ENCODE peak calls at places on chromosomes 13 and 19, in nine cellular contexts. One of them, this sample, is unnamed.

GRCh38 chr19:33248104-33248503 is 22.5 kb upstream of the SLC7A10 start:
- DNase-seq in NCI-H2171: no peak
- DNase-seq in adipocyte: no peak
- DNase-seq in GOT3: no peak
- DNase-seq in activated T-cell treated with anti-CD3 and anti-CD28 coated beads for 1 hour: no peak
- DNase-seq in NCI-H1092 treated with DMSO at 0.1 percent for 48 hours: no peak
- DNase-seq in cardiac septum: no peak
- DNase-seq in stimulated activated CD8-positive, alpha-beta memory T cell treated with anti-CD3 and anti-CD28 coated beads, Interleukin-12 subunit alpha, Interleukin-12 subunit beta, amount 100 ng/mL, for 1 hour: no peak
- DNase-seq in fibroblast of pulmonary artery: no peak
- DNase-seq in this sample: no peak

GRCh38 chr19:5001547-5002131 is 32.7 kb downstream of the KDM4B start:
- DNase-seq in adipocyte: peak
- DNase-seq in NCI-H1092 treated with DMSO at 0.1 percent for 48 hours: no peak
- DNase-seq in NCI-H2171: no peak
- DNase-seq in cardiac septum: no peak
- DNase-seq in stimulated activated CD8-positive, alpha-beta memory T cell treated with anti-CD3 and anti-CD28 coated beads, Interleukin-12 subunit alpha, Interleukin-12 subunit beta, amount 100 ng/mL, for 1 hour: peak
- DNase-seq in GOT3: no peak
- DNase-seq in fibroblast of pulmonary artery: peak
- DNase-seq in activated T-cell treated with anti-CD3 and anti-CD28 coated beads for 1 hour: peak
- DNase-seq in this sample: peak

GRCh38 chr19:47227347-47228167 is 3.4 kb downstream of the BBC3 start:
- DNase-seq in stimulated activated CD8-positive, alpha-beta memory T cell treated with anti-CD3 and anti-CD28 coated beads, Interleukin-12 subunit alpha, Interleukin-12 subunit beta, amount 100 ng/mL, for 1 hour: no peak
- DNase-seq in NCI-H2171: no peak
- DNase-seq in cardiac septum: peak
- DNase-seq in adipocyte: peak
- DNase-seq in GOT3: peak
- DNase-seq in NCI-H1092 treated with DMSO at 0.1 percent for 48 hours: no peak
- DNase-seq in fibroblast of pulmonary artery: peak
- DNase-seq in activated T-cell treated with anti-CD3 and anti-CD28 coated beads for 1 hour: no peak
- DNase-seq in this sample: peak

GRCh38 chr19:2015611-2015950 is at the start of gene BTBD2:
- DNase-seq in fibroblast of pulmonary artery: peak
- DNase-seq in activated T-cell treated with anti-CD3 and anti-CD28 coated beads for 1 hour: peak
- DNase-seq in NCI-H2171: peak
- DNase-seq in stimulated activated CD8-positive, alpha-beta memory T cell treated with anti-CD3 and anti-CD28 coated beads, Interleukin-12 subunit alpha, Interleukin-12 subunit beta, amount 100 ng/mL, for 1 hour: peak
- DNase-seq in NCI-H1092 treated with DMSO at 0.1 percent for 48 hours: peak
- DNase-seq in cardiac septum: no peak
- DNase-seq in adipocyte: peak
- DNase-seq in GOT3: no peak
- DNase-seq in this sample: peak

GRCh38 chr19:15815306-15815705 is at the start of gene OR10H1:
- DNase-seq in stimulated activated CD8-positive, alpha-beta memory T cell treated with anti-CD3 and anti-CD28 coated beads, Interleukin-12 subunit alpha, Interleukin-12 subunit beta, amount 100 ng/mL, for 1 hour: no peak
- DNase-seq in fibroblast of pulmonary artery: no peak
- DNase-seq in activated T-cell treated with anti-CD3 and anti-CD28 coated beads for 1 hour: no peak
- DNase-seq in cardiac septum: no peak
- DNase-seq in NCI-H1092 treated with DMSO at 0.1 percent for 48 hours: no peak
- DNase-seq in GOT3: no peak
- DNase-seq in adipocyte: no peak
- DNase-seq in NCI-H2171: no peak
- DNase-seq in this sample: no peak

GRCh38 chr13:107370036-107370785 is 802.3 kb upstream of the ARGLU1 start:
- DNase-seq in GOT3: no peak
- DNase-seq in adipocyte: peak
- DNase-seq in NCI-H2171: no peak
- DNase-seq in cardiac septum: no peak
- DNase-seq in fibroblast of pulmonary artery: peak
- DNase-seq in stimulated activated CD8-positive, alpha-beta memory T cell treated with anti-CD3 and anti-CD28 coated beads, Interleukin-12 subunit alpha, Interleukin-12 subunit beta, amount 100 ng/mL, for 1 hour: no peak
- DNase-seq in NCI-H1092 treated with DMSO at 0.1 percent for 48 hours: no peak
- DNase-seq in activated T-cell treated with anti-CD3 and anti-CD28 coated beads for 1 hour: no peak
- DNase-seq in this sample: peak

GRCh38 chr13:103386341-103386740 is 320.1 kb upstream of the SLC10A2 start:
- DNase-seq in NCI-H1092 treated with DMSO at 0.1 percent for 48 hours: no peak
- DNase-seq in NCI-H2171: no peak
- DNase-seq in adipocyte: peak
- DNase-seq in activated T-cell treated with anti-CD3 and anti-CD28 coated beads for 1 hour: no peak
- DNase-seq in GOT3: no peak
- DNase-seq in fibroblast of pulmonary artery: peak
- DNase-seq in cardiac septum: no peak
- DNase-seq in stimulated activated CD8-positive, alpha-beta memory T cell treated with anti-CD3 and anti-CD28 coated beads, Interleukin-12 subunit alpha, Interleukin-12 subunit beta, amount 100 ng/mL, for 1 hour: no peak
- DNase-seq in this sample: peak

GRCh38 chr19:28399187-28399586 is 813.8 kb downstream of the UQCRFS1 start:
- DNase-seq in adipocyte: no peak
- DNase-seq in GOT3: no peak
- DNase-seq in NCI-H1092 treated with DMSO at 0.1 percent for 48 hours: no peak
- DNase-seq in fibroblast of pulmonary artery: no peak
- DNase-seq in stimulated activated CD8-positive, alpha-beta memory T cell treated with anti-CD3 and anti-CD28 coated beads, Interleukin-12 subunit alpha, Interleukin-12 subunit beta, amount 100 ng/mL, for 1 hour: no peak
- DNase-seq in NCI-H2171: no peak
- DNase-seq in activated T-cell treated with anti-CD3 and anti-CD28 coated beads for 1 hour: no peak
- DNase-seq in cardiac septum: no peak
- DNase-seq in this sample: no peak

GRCh38 chr13:24671367-24672117 is 8.7 kb upstream of the ATP12A start:
- DNase-seq in NCI-H1092 treated with DMSO at 0.1 percent for 48 hours: peak
- DNase-seq in fibroblast of pulmonary artery: peak
- DNase-seq in adipocyte: peak
- DNase-seq in GOT3: peak
- DNase-seq in cardiac septum: no peak
- DNase-seq in activated T-cell treated with anti-CD3 and anti-CD28 coated beads for 1 hour: no peak
- DNase-seq in NCI-H2171: no peak
- DNase-seq in stimulated activated CD8-positive, alpha-beta memory T cell treated with anti-CD3 and anti-CD28 coated beads, Interleukin-12 subunit alpha, Interleukin-12 subunit beta, amount 100 ng/mL, for 1 hour: no peak
- DNase-seq in this sample: peak

GRCh38 chr13:113468461-113469147 is 15.3 kb upstream of the ADPRHL1 start:
- DNase-seq in activated T-cell treated with anti-CD3 and anti-CD28 coated beads for 1 hour: no peak
- DNase-seq in cardiac septum: no peak
- DNase-seq in NCI-H1092 treated with DMSO at 0.1 percent for 48 hours: no peak
- DNase-seq in NCI-H2171: no peak
- DNase-seq in GOT3: no peak
- DNase-seq in adipocyte: no peak
- DNase-seq in stimulated activated CD8-positive, alpha-beta memory T cell treated with anti-CD3 and anti-CD28 coated beads, Interleukin-12 subunit alpha, Interleukin-12 subunit beta, amount 100 ng/mL, for 1 hour: no peak
- DNase-seq in fibroblast of pulmonary artery: no peak
- DNase-seq in this sample: peak

GRCh38 chr19:50044922-50045321 is 19.1 kb downstream of the ZNF473 start:
- DNase-seq in activated T-cell treated with anti-CD3 and anti-CD28 coated beads for 1 hour: no peak
- DNase-seq in GOT3: no peak
- DNase-seq in NCI-H2171: no peak
- DNase-seq in cardiac septum: no peak
- DNase-seq in fibroblast of pulmonary artery: no peak
- DNase-seq in adipocyte: no peak
- DNase-seq in NCI-H1092 treated with DMSO at 0.1 percent for 48 hours: no peak
- DNase-seq in stimulated activated CD8-positive, alpha-beta memory T cell treated with anti-CD3 and anti-CD28 coated beads, Interleukin-12 subunit alpha, Interleukin-12 subunit beta, amount 100 ng/mL, for 1 hour: no peak
- DNase-seq in this sample: no peak

GRCh38 chr13:19910336-19911072 is 47.1 kb upstream of the ZMYM5 start:
- DNase-seq in NCI-H1092 treated with DMSO at 0.1 percent for 48 hours: no peak
- DNase-seq in NCI-H2171: no peak
- DNase-seq in fibroblast of pulmonary artery: peak
- DNase-seq in stimulated activated CD8-positive, alpha-beta memory T cell treated with anti-CD3 and anti-CD28 coated beads, Interleukin-12 subunit alpha, Interleukin-12 subunit beta, amount 100 ng/mL, for 1 hour: no peak
- DNase-seq in adipocyte: peak
- DNase-seq in activated T-cell treated with anti-CD3 and anti-CD28 coated beads for 1 hour: no peak
- DNase-seq in GOT3: no peak
- DNase-seq in cardiac septum: no peak
- DNase-seq in this sample: peak

GRCh38 chr19:6721773-6722172 is 1.3 kb upstream of the C3 start:
- DNase-seq in stimulated activated CD8-positive, alpha-beta memory T cell treated with anti-CD3 and anti-CD28 coated beads, Interleukin-12 subunit alpha, Interleukin-12 subunit beta, amount 100 ng/mL, for 1 hour: no peak
- DNase-seq in fibroblast of pulmonary artery: no peak
- DNase-seq in NCI-H1092 treated with DMSO at 0.1 percent for 48 hours: no peak
- DNase-seq in adipocyte: no peak
- DNase-seq in cardiac septum: no peak
- DNase-seq in activated T-cell treated with anti-CD3 and anti-CD28 coated beads for 1 hour: no peak
- DNase-seq in NCI-H2171: no peak
- DNase-seq in GOT3: no peak
- DNase-seq in this sample: no peak

GRCh38 chr19:43700368-43701015 is 15.4 kb upstream of the IRGC start:
- DNase-seq in activated T-cell treated with anti-CD3 and anti-CD28 coated beads for 1 hour: no peak
- DNase-seq in NCI-H2171: no peak
- DNase-seq in adipocyte: peak
- DNase-seq in NCI-H1092 treated with DMSO at 0.1 percent for 48 hours: no peak
- DNase-seq in fibroblast of pulmonary artery: peak
- DNase-seq in cardiac septum: no peak
- DNase-seq in stimulated activated CD8-positive, alpha-beta memory T cell treated with anti-CD3 and anti-CD28 coated beads, Interleukin-12 subunit alpha, Interleukin-12 subunit beta, amount 100 ng/mL, for 1 hour: no peak
- DNase-seq in GOT3: peak
- DNase-seq in this sample: peak

GRCh38 chr13:49098198-49098597 is 121.9 kb upstream of the MLNR start:
- DNase-seq in cardiac septum: no peak
- DNase-seq in NCI-H2171: no peak
- DNase-seq in stimulated activated CD8-positive, alpha-beta memory T cell treated with anti-CD3 and anti-CD28 coated beads, Interleukin-12 subunit alpha, Interleukin-12 subunit beta, amount 100 ng/mL, for 1 hour: no peak
- DNase-seq in fibroblast of pulmonary artery: peak
- DNase-seq in NCI-H1092 treated with DMSO at 0.1 percent for 48 hours: no peak
- DNase-seq in GOT3: no peak
- DNase-seq in adipocyte: peak
- DNase-seq in activated T-cell treated with anti-CD3 and anti-CD28 coated beads for 1 hour: no peak
- DNase-seq in this sample: peak

GRCh38 chr13:99434258-99434788 is 66.9 kb upstream of the TM9SF2 start:
- DNase-seq in activated T-cell treated with anti-CD3 and anti-CD28 coated beads for 1 hour: peak
- DNase-seq in cardiac septum: no peak
- DNase-seq in GOT3: no peak
- DNase-seq in stimulated activated CD8-positive, alpha-beta memory T cell treated with anti-CD3 and anti-CD28 coated beads, Interleukin-12 subunit alpha, Interleukin-12 subunit beta, amount 100 ng/mL, for 1 hour: peak
- DNase-seq in NCI-H1092 treated with DMSO at 0.1 percent for 48 hours: no peak
- DNase-seq in fibroblast of pulmonary artery: no peak
- DNase-seq in adipocyte: no peak
- DNase-seq in NCI-H2171: no peak
- DNase-seq in this sample: no peak

GRCh38 chr19:20422616-20423205 is 142.9 kb downstream of the ZNF737 start:
- DNase-seq in activated T-cell treated with anti-CD3 and anti-CD28 coated beads for 1 hour: no peak
- DNase-seq in cardiac septum: no peak
- DNase-seq in NCI-H1092 treated with DMSO at 0.1 percent for 48 hours: no peak
- DNase-seq in adipocyte: no peak
- DNase-seq in GOT3: no peak
- DNase-seq in fibroblast of pulmonary artery: peak
- DNase-seq in stimulated activated CD8-positive, alpha-beta memory T cell treated with anti-CD3 and anti-CD28 coated beads, Interleukin-12 subunit alpha, Interleukin-12 subunit beta, amount 100 ng/mL, for 1 hour: no peak
- DNase-seq in NCI-H2171: no peak
- DNase-seq in this sample: no peak

GRCh38 chr19:58558623-58559274 is 338 bp upstream of the UBE2M start:
- DNase-seq in NCI-H2171: no peak
- DNase-seq in NCI-H1092 treated with DMSO at 0.1 percent for 48 hours: no peak
- DNase-seq in fibroblast of pulmonary artery: peak
- DNase-seq in activated T-cell treated with anti-CD3 and anti-CD28 coated beads for 1 hour: peak
- DNase-seq in cardiac septum: peak
- DNase-seq in GOT3: no peak
- DNase-seq in stimulated activated CD8-positive, alpha-beta memory T cell treated with anti-CD3 and anti-CD28 coated beads, Interleukin-12 subunit alpha, Interleukin-12 subunit beta, amount 100 ng/mL, for 1 hour: peak
- DNase-seq in adipocyte: peak
- DNase-seq in this sample: peak

GRCh38 chr13:52348983-52349780 is 56.8 kb downstream of the THSD1 start:
- DNase-seq in NCI-H1092 treated with DMSO at 0.1 percent for 48 hours: no peak
- DNase-seq in fibroblast of pulmonary artery: peak
- DNase-seq in stimulated activated CD8-positive, alpha-beta memory T cell treated with anti-CD3 and anti-CD28 coated beads, Interleukin-12 subunit alpha, Interleukin-12 subunit beta, amount 100 ng/mL, for 1 hour: no peak
- DNase-seq in cardiac septum: no peak
- DNase-seq in adipocyte: peak
- DNase-seq in NCI-H2171: no peak
- DNase-seq in activated T-cell treated with anti-CD3 and anti-CD28 coated beads for 1 hour: no peak
- DNase-seq in GOT3: no peak
- DNase-seq in this sample: peak

GRCh38 chr19:55092423-55093318 is 17.0 kb downstream of the EPS8L1 start:
- DNase-seq in activated T-cell treated with anti-CD3 and anti-CD28 coated beads for 1 hour: no peak
- DNase-seq in GOT3: no peak
- DNase-seq in fibroblast of pulmonary artery: no peak
- DNase-seq in adipocyte: no peak
- DNase-seq in cardiac septum: no peak
- DNase-seq in NCI-H2171: no peak
- DNase-seq in stimulated activated CD8-positive, alpha-beta memory T cell treated with anti-CD3 and anti-CD28 coated beads, Interleukin-12 subunit alpha, Interleukin-12 subunit beta, amount 100 ng/mL, for 1 hour: no peak
- DNase-seq in NCI-H1092 treated with DMSO at 0.1 percent for 48 hours: no peak
- DNase-seq in this sample: no peak

GRCh38 chr19:46515879-46516350 is 20.2 kb upstream of the PNMA8B start:
- DNase-seq in NCI-H1092 treated with DMSO at 0.1 percent for 48 hours: peak
- DNase-seq in adipocyte: peak
- DNase-seq in fibroblast of pulmonary artery: peak
- DNase-seq in GOT3: no peak
- DNase-seq in activated T-cell treated with anti-CD3 and anti-CD28 coated beads for 1 hour: peak
- DNase-seq in stimulated activated CD8-positive, alpha-beta memory T cell treated with anti-CD3 and anti-CD28 coated beads, Interleukin-12 subunit alpha, Interleukin-12 subunit beta, amount 100 ng/mL, for 1 hour: no peak
- DNase-seq in NCI-H2171: peak
- DNase-seq in cardiac septum: no peak
- DNase-seq in this sample: peak

GRCh38 chr13:28526876-28527275 is 31.9 kb upstream of the FLT1 start:
- DNase-seq in NCI-H2171: no peak
- DNase-seq in activated T-cell treated with anti-CD3 and anti-CD28 coated beads for 1 hour: no peak
- DNase-seq in GOT3: no peak
- DNase-seq in stimulated activated CD8-positive, alpha-beta memory T cell treated with anti-CD3 and anti-CD28 coated beads, Interleukin-12 subunit alpha, Interleukin-12 subunit beta, amount 100 ng/mL, for 1 hour: no peak
- DNase-seq in NCI-H1092 treated with DMSO at 0.1 percent for 48 hours: no peak
- DNase-seq in cardiac septum: no peak
- DNase-seq in fibroblast of pulmonary artery: no peak
- DNase-seq in adipocyte: no peak
- DNase-seq in this sample: no peak

GRCh38 chr19:10191347-10191746 is 3.4 kb downstream of the DNMT1 start:
- DNase-seq in adipocyte: peak
- DNase-seq in NCI-H1092 treated with DMSO at 0.1 percent for 48 hours: no peak
- DNase-seq in activated T-cell treated with anti-CD3 and anti-CD28 coated beads for 1 hour: no peak
- DNase-seq in cardiac septum: no peak
- DNase-seq in NCI-H2171: no peak
- DNase-seq in fibroblast of pulmonary artery: peak
- DNase-seq in GOT3: no peak
- DNase-seq in stimulated activated CD8-positive, alpha-beta memory T cell treated with anti-CD3 and anti-CD28 coated beads, Interleukin-12 subunit alpha, Interleukin-12 subunit beta, amount 100 ng/mL, for 1 hour: no peak
- DNase-seq in this sample: peak

GRCh38 chr13:41848435-41849255 is 112.3 kb downstream of the VWA8 start:
- DNase-seq in adipocyte: peak
- DNase-seq in stimulated activated CD8-positive, alpha-beta memory T cell treated with anti-CD3 and anti-CD28 coated beads, Interleukin-12 subunit alpha, Interleukin-12 subunit beta, amount 100 ng/mL, for 1 hour: no peak
- DNase-seq in NCI-H2171: no peak
- DNase-seq in activated T-cell treated with anti-CD3 and anti-CD28 coated beads for 1 hour: no peak
- DNase-seq in GOT3: no peak
- DNase-seq in fibroblast of pulmonary artery: peak
- DNase-seq in NCI-H1092 treated with DMSO at 0.1 percent for 48 hours: no peak
- DNase-seq in cardiac septum: no peak
- DNase-seq in this sample: peak

GRCh38 chr19:16830679-16831078 is 1.5 kb downstream of the SIN3B start:
- DNase-seq in stimulated activated CD8-positive, alpha-beta memory T cell treated with anti-CD3 and anti-CD28 coated beads, Interleukin-12 subunit alpha, Interleukin-12 subunit beta, amount 100 ng/mL, for 1 hour: no peak
- DNase-seq in NCI-H2171: no peak
- DNase-seq in activated T-cell treated with anti-CD3 and anti-CD28 coated beads for 1 hour: no peak
- DNase-seq in GOT3: no peak
- DNase-seq in cardiac septum: no peak
- DNase-seq in NCI-H1092 treated with DMSO at 0.1 percent for 48 hours: no peak
- DNase-seq in adipocyte: peak
- DNase-seq in fibroblast of pulmonary artery: peak
- DNase-seq in this sample: peak

GRCh38 chr19:45262570-45262969 is 11.5 kb downstream of the MARK4 start:
- DNase-seq in NCI-H2171: no peak
- DNase-seq in NCI-H1092 treated with DMSO at 0.1 percent for 48 hours: no peak
- DNase-seq in GOT3: no peak
- DNase-seq in activated T-cell treated with anti-CD3 and anti-CD28 coated beads for 1 hour: no peak
- DNase-seq in adipocyte: no peak
- DNase-seq in stimulated activated CD8-positive, alpha-beta memory T cell treated with anti-CD3 and anti-CD28 coated beads, Interleukin-12 subunit alpha, Interleukin-12 subunit beta, amount 100 ng/mL, for 1 hour: no peak
- DNase-seq in fibroblast of pulmonary artery: no peak
- DNase-seq in cardiac septum: no peak
- DNase-seq in this sample: no peak

GRCh38 chr19:5313307-5313706 is 27.3 kb downstream of the PTPRS start:
- DNase-seq in stimulated activated CD8-positive, alpha-beta memory T cell treated with anti-CD3 and anti-CD28 coated beads, Interleukin-12 subunit alpha, Interleukin-12 subunit beta, amount 100 ng/mL, for 1 hour: no peak
- DNase-seq in cardiac septum: no peak
- DNase-seq in GOT3: no peak
- DNase-seq in activated T-cell treated with anti-CD3 and anti-CD28 coated beads for 1 hour: no peak
- DNase-seq in NCI-H1092 treated with DMSO at 0.1 percent for 48 hours: peak
- DNase-seq in NCI-H2171: no peak
- DNase-seq in fibroblast of pulmonary artery: no peak
- DNase-seq in adipocyte: no peak
- DNase-seq in this sample: peak

GRCh38 chr19:35059006-35059798 is 17.7 kb downstream of the HPN start:
- DNase-seq in adipocyte: no peak
- DNase-seq in activated T-cell treated with anti-CD3 and anti-CD28 coated beads for 1 hour: no peak
- DNase-seq in stimulated activated CD8-positive, alpha-beta memory T cell treated with anti-CD3 and anti-CD28 coated beads, Interleukin-12 subunit alpha, Interleukin-12 subunit beta, amount 100 ng/mL, for 1 hour: no peak
- DNase-seq in NCI-H2171: no peak
- DNase-seq in GOT3: no peak
- DNase-seq in NCI-H1092 treated with DMSO at 0.1 percent for 48 hours: no peak
- DNase-seq in cardiac septum: no peak
- DNase-seq in fibroblast of pulmonary artery: no peak
- DNase-seq in this sample: no peak

GRCh38 chr13:77333521-77334083 is 6.7 kb upstream of the MYCBP2 start:
- DNase-seq in adipocyte: no peak
- DNase-seq in cardiac septum: no peak
- DNase-seq in NCI-H2171: no peak
- DNase-seq in stimulated activated CD8-positive, alpha-beta memory T cell treated with anti-CD3 and anti-CD28 coated beads, Interleukin-12 subunit alpha, Interleukin-12 subunit beta, amount 100 ng/mL, for 1 hour: no peak
- DNase-seq in fibroblast of pulmonary artery: no peak
- DNase-seq in NCI-H1092 treated with DMSO at 0.1 percent for 48 hours: no peak
- DNase-seq in activated T-cell treated with anti-CD3 and anti-CD28 coated beads for 1 hour: no peak
- DNase-seq in GOT3: no peak
- DNase-seq in this sample: no peak

GRCh38 chr19:1959928-1960589 is 19.1 kb downstream of the CSNK1G2 start:
- DNase-seq in activated T-cell treated with anti-CD3 and anti-CD28 coated beads for 1 hour: no peak
- DNase-seq in NCI-H1092 treated with DMSO at 0.1 percent for 48 hours: no peak
- DNase-seq in fibroblast of pulmonary artery: no peak
- DNase-seq in adipocyte: no peak
- DNase-seq in GOT3: no peak
- DNase-seq in NCI-H2171: no peak
- DNase-seq in cardiac septum: no peak
- DNase-seq in stimulated activated CD8-positive, alpha-beta memory T cell treated with anti-CD3 and anti-CD28 coated beads, Interleukin-12 subunit alpha, Interleukin-12 subunit beta, amount 100 ng/mL, for 1 hour: no peak
- DNase-seq in this sample: no peak

GRCh38 chr13:85266331-85266730 is 532.9 kb downstream of the SLITRK6 start:
- DNase-seq in NCI-H2171: no peak
- DNase-seq in cardiac septum: no peak
- DNase-seq in activated T-cell treated with anti-CD3 and anti-CD28 coated beads for 1 hour: no peak
- DNase-seq in GOT3: no peak
- DNase-seq in NCI-H1092 treated with DMSO at 0.1 percent for 48 hours: no peak
- DNase-seq in stimulated activated CD8-positive, alpha-beta memory T cell treated with anti-CD3 and anti-CD28 coated beads, Interleukin-12 subunit alpha, Interleukin-12 subunit beta, amount 100 ng/mL, for 1 hour: no peak
- DNase-seq in adipocyte: no peak
- DNase-seq in fibroblast of pulmonary artery: no peak
- DNase-seq in this sample: no peak